ENCODE peak calls at places on chromosomes 3 and 15, in ten cellular contexts. B is breast epithelium, H is ovary, T is HCT116, X is body of pancreas, Q is A549, I is IMR-90, J is Peyer's patch, A is transverse colon, V is heart left ventricle. C is an unnamed sample.

GRCh38 chr3:155323063-155323666 is 29.7 kb upstream of the STRIT1 start:
- DNase-seq in B (no peak), H (no peak), T (peak), X (peak), Q (peak), I (peak), J (peak), A (peak), V (no peak), C (peak)

GRCh38 chr3:165521131-165521871 is 315.9 kb downstream of the BCHE start:
- DNase-seq in B (no peak), H (no peak), T (no peak), X (no peak), Q (no peak), I (no peak), J (no peak), A (no peak), V (no peak), C (no peak)

GRCh38 chr3:37814547-37814946 is 47.1 kb upstream of the CTDSPL start:
- DNase-seq in B (no peak), H (no peak), T (no peak), X (no peak), Q (peak), I (peak), J (no peak), A (no peak), V (no peak), C (no peak)

GRCh38 chr3:139281512-139282196 is 62.2 kb upstream of the MRPS22 start:
- DNase-seq in B (no peak), H (no peak), T (no peak), X (no peak), Q (no peak), I (no peak), J (no peak), A (no peak), V (no peak), C (no peak)

GRCh38 chr3:197942956-197943556 is 6.9 kb upstream of the RPL35A start:
- DNase-seq in B (no peak), H (no peak), T (peak), X (no peak), Q (no peak), I (peak), J (no peak), A (no peak), V (no peak), C (no peak)

GRCh38 chr15:42121667-42122066 is 27.3 kb upstream of the PLA2G4D start:
- DNase-seq in B (peak), H (no peak), T (no peak), X (no peak), Q (no peak), I (no peak), J (no peak), A (no peak), V (no peak), C (peak)

GRCh38 chr3:28745436-28745835 is 396.8 kb upstream of the AZI2 start:
- DNase-seq in B (no peak), H (no peak), T (no peak), X (no peak), Q (no peak), I (no peak), J (no peak), A (no peak), V (no peak), C (no peak)

GRCh38 chr15:90101130-90101968 is 919 bp downstream of the IDH2 start:
- DNase-seq in B (no peak), H (peak), T (no peak), X (peak), Q (no peak), I (no peak), J (peak), A (peak), V (peak), C (peak)

GRCh38 chr3:46935168-46935858 is 41.2 kb downstream of the CCDC12 start:
- DNase-seq in B (peak), H (peak), T (peak), X (peak), Q (peak), I (peak), J (peak), A (peak), V (peak), C (peak)

GRCh38 chr3:88141458-88142083 is 8.2 kb upstream of the C3orf38 start:
- DNase-seq in B (no peak), H (no peak), T (no peak), X (no peak), Q (no peak), I (peak), J (no peak), A (no peak), V (no peak), C (no peak)

GRCh38 chr3:138945646-138946553 is 1.0 kb downstream of the FOXL2 start:
- DNase-seq in B (no peak), H (peak), T (no peak), X (peak), Q (peak), I (peak), J (no peak), A (peak), V (no peak), C (no peak)

GRCh38 chr15:46461416-46461815 is 826.6 kb downstream of the SQOR start:
- DNase-seq in B (no peak), H (no peak), T (no peak), X (no peak), Q (no peak), I (no peak), J (no peak), A (no peak), V (no peak), C (no peak)

GRCh38 chr15:94174399-94174802 is 57.0 kb upstream of the MCTP2 start:
- DNase-seq in B (no peak), H (no peak), T (no peak), X (no peak), Q (no peak), I (peak), J (no peak), A (no peak), V (peak), C (no peak)

GRCh38 chr3:61288446-61288845 is 37.2 kb upstream of the FHIT start:
- DNase-seq in B (no peak), H (no peak), T (no peak), X (no peak), Q (no peak), I (no peak), J (no peak), A (no peak), V (no peak), C (no peak)

GRCh38 chr3:8519156-8519555 is 17.5 kb downstream of the LMCD1 start:
- DNase-seq in B (no peak), H (no peak), T (no peak), X (no peak), Q (no peak), I (peak), J (no peak), A (no peak), V (no peak), C (no peak)

GRCh38 chr3:15896500-15896899 is 98.7 kb upstream of the ANKRD28 start:
- DNase-seq in B (no peak), H (no peak), T (no peak), X (no peak), Q (no peak), I (no peak), J (no peak), A (no peak), V (no peak), C (no peak)

GRCh38 chr3:30290479-30290878 is 315.9 kb upstream of the TGFBR2 start:
- DNase-seq in B (no peak), H (no peak), T (no peak), X (no peak), Q (no peak), I (no peak), J (no peak), A (no peak), V (no peak), C (no peak)

GRCh38 chr15:29018983-29019875 is 133.5 kb downstream of the APBA2 start:
- DNase-seq in B (no peak), H (no peak), T (no peak), X (no peak), Q (no peak), I (no peak), J (no peak), A (no peak), V (no peak), C (no peak)

GRCh38 chr15:85397151-85397550 is 16.7 kb downstream of the AKAP13 start:
- DNase-seq in B (no peak), H (no peak), T (no peak), X (no peak), Q (no peak), I (no peak), J (no peak), A (no peak), V (no peak), C (no peak)

GRCh38 chr3:61684386-61684785 is 123.0 kb downstream of the PTPRG start:
- DNase-seq in B (no peak), H (no peak), T (no peak), X (no peak), Q (no peak), I (no peak), J (no peak), A (no peak), V (no peak), C (no peak)

GRCh38 chr3:116929534-116930222 is 220.1 kb downstream of the TUSC7 start:
- DNase-seq in B (no peak), H (no peak), T (no peak), X (no peak), Q (no peak), I (no peak), J (no peak), A (no peak), V (no peak), C (no peak)

GRCh38 chr15:58856090-58856489 is 77.4 kb downstream of the SLTM start:
- DNase-seq in B (no peak), H (no peak), T (no peak), X (no peak), Q (no peak), I (peak), J (no peak), A (no peak), V (no peak), C (no peak)

GRCh38 chr3:128098234-128098633 is 25.4 kb downstream of the RUVBL1 start:
- DNase-seq in B (no peak), H (no peak), T (no peak), X (no peak), Q (no peak), I (no peak), J (no peak), A (no peak), V (no peak), C (no peak)

GRCh38 chr15:69034352-69034751 is 19.9 kb downstream of the NOX5 start:
- DNase-seq in B (no peak), H (no peak), T (no peak), X (no peak), Q (no peak), I (peak), J (no peak), A (no peak), V (no peak), C (no peak)

GRCh38 chr3:115396801-115397200 is 226.5 kb upstream of the GAP43 start:
- DNase-seq in B (no peak), H (no peak), T (no peak), X (no peak), Q (no peak), I (no peak), J (no peak), A (no peak), V (no peak), C (no peak)

GRCh38 chr15:90376789-90377188 is 11.3 kb upstream of the IQGAP1 start:
- DNase-seq in B (no peak), H (no peak), T (no peak), X (no peak), Q (no peak), I (no peak), J (peak), A (peak), V (peak), C (no peak)

GRCh38 chr3:53155763-53156162 is 5.2 kb upstream of the PRKCD start:
- DNase-seq in B (peak), H (no peak), T (no peak), X (peak), Q (no peak), I (no peak), J (peak), A (peak), V (no peak), C (no peak)

GRCh38 chr3:51712963-51713362 is 6.1 kb downstream of the GRM2 start:
- DNase-seq in B (no peak), H (no peak), T (no peak), X (no peak), Q (no peak), I (no peak), J (peak), A (no peak), V (no peak), C (no peak)

GRCh38 chr3:28575100-28575747 is 226.6 kb upstream of the AZI2 start:
- DNase-seq in B (no peak), H (peak), T (no peak), X (peak), Q (no peak), I (no peak), J (no peak), A (no peak), V (peak), C (peak)

GRCh38 chr3:127365383-127365782 is 77.5 kb upstream of the PRR20G start:
- DNase-seq in B (no peak), H (no peak), T (no peak), X (no peak), Q (no peak), I (no peak), J (no peak), A (peak), V (no peak), C (no peak)

GRCh38 chr3:112390783-112391641 is 58.1 kb downstream of the CD200 start:
- DNase-seq in B (no peak), H (peak), T (no peak), X (no peak), Q (no peak), I (peak), J (no peak), A (no peak), V (no peak), C (no peak)

GRCh38 chr3:114709102-114709501 is 415.3 kb downstream of the TIGIT start:
- DNase-seq in B (no peak), H (no peak), T (no peak), X (no peak), Q (no peak), I (peak), J (no peak), A (no peak), V (no peak), C (no peak)

GRCh38 chr3:99854899-99855298 is 37.2 kb downstream of the CMSS1 start:
- DNase-seq in B (no peak), H (no peak), T (no peak), X (no peak), Q (no peak), I (no peak), J (no peak), A (no peak), V (no peak), C (no peak)

GRCh38 chr3:154142608-154143007 is 21.4 kb downstream of the ARHGEF26 start:
- DNase-seq in B (no peak), H (no peak), T (no peak), X (no peak), Q (no peak), I (no peak), J (no peak), A (no peak), V (no peak), C (no peak)

GRCh38 chr3:42159706-42160472 is 68.7 kb downstream of the TRAK1 start:
- DNase-seq in B (peak), H (no peak), T (peak), X (peak), Q (peak), I (no peak), J (peak), A (peak), V (peak), C (no peak)

GRCh38 chr15:91857772-91858171 is 4.3 kb downstream of the SLCO3A1 start:
- DNase-seq in B (no peak), H (no peak), T (no peak), X (no peak), Q (no peak), I (no peak), J (no peak), A (no peak), V (no peak), C (no peak)

GRCh38 chr3:187165144-187165543 is 25.8 kb upstream of the RPL39L start:
- DNase-seq in B (no peak), H (no peak), T (peak), X (peak), Q (peak), I (peak), J (peak), A (peak), V (no peak), C (peak)

GRCh38 chr3:127275287-127275781 is 12.5 kb downstream of the PRR20G start:
- DNase-seq in B (no peak), H (no peak), T (no peak), X (no peak), Q (no peak), I (no peak), J (no peak), A (no peak), V (no peak), C (no peak)

GRCh38 chr15:23857028-23857641 is 170.0 kb upstream of the NDN start:
- DNase-seq in B (no peak), H (peak), T (no peak), X (peak), Q (peak), I (peak), J (peak), A (peak), V (peak), C (no peak)

GRCh38 chr15:23855260-23855659 is 168.2 kb upstream of the NDN start:
- DNase-seq in B (no peak), H (peak), T (no peak), X (no peak), Q (no peak), I (no peak), J (no peak), A (no peak), V (no peak), C (no peak)

GRCh38 chr15:23853291-23853690 is 166.2 kb upstream of the NDN start:
- DNase-seq in B (no peak), H (no peak), T (no peak), X (no peak), Q (no peak), I (peak), J (no peak), A (no peak), V (no peak), C (no peak)

GRCh38 chr15:23855947-23856346 is 168.8 kb upstream of the NDN start:
- DNase-seq in B (no peak), H (no peak), T (no peak), X (no peak), Q (no peak), I (no peak), J (no peak), A (no peak), V (no peak), C (no peak)

DNA sequence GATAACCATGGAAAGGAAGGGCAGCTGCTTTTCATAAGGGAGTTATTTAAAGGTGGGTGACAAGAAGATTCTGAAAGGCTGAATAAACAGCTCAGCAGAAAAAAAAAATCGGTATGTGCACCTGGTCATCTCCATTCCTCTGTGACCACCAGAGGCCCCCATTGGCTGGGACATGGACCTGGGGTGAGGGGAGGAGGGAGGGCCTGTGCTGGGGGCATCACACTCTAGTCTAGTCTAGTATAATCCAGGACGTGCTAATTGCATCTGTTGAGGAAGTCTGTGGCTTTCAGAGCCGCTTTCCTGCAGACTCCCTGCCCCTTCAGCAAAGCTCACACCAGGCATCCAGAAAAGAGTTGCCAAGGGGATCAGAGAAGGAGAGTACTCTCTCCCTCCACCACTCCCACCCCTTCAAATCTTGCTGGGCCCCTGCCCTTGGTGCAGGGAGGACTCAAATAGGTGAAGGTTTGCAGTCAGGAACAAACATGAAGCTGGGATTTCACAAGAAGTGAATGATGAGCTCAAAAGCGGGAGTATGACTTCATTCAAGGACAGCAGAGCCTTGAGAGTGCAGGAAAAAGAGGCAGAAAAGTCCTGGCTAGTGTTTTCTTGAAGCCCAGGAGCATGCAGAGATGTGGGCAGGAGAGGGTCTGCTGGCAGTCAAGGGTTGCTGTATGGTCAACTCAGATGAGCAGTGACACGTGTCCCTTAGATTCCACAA is 167.6 kb upstream of the NDN start:
- DNase-seq in B (no peak), H (peak), T (no peak), X (no peak), Q (no peak), I (no peak), J (no peak), A (no peak), V (no peak), C (no peak)
- H3K27ac ChIP-seq in B (no peak), H (no peak), T (no peak), X (no peak), Q (no peak), I (no peak), J (no peak), A (no peak), V (no peak), C (no peak)

GRCh38 chr3:107816082-107816481 is 274.7 kb downstream of the CD47 start:
- DNase-seq in B (no peak), H (no peak), T (no peak), X (no peak), Q (no peak), I (no peak), J (no peak), A (no peak), V (no peak), C (no peak)

GRCh38 chr3:107822308-107822707 is 268.5 kb downstream of the CD47 start:
- DNase-seq in B (no peak), H (no peak), T (no peak), X (no peak), Q (no peak), I (no peak), J (no peak), A (no peak), V (no peak), C (no peak)

GRCh38 chr3:107813066-107813465 is 277.8 kb downstream of the CD47 start:
- DNase-seq in B (no peak), H (no peak), T (no peak), X (no peak), Q (no peak), I (peak), J (no peak), A (no peak), V (no peak), C (no peak)

GRCh38 chr3:107818025-107818424 is 272.8 kb downstream of the CD47 start:
- DNase-seq in B (no peak), H (no peak), T (no peak), X (no peak), Q (no peak), I (no peak), J (no peak), A (no peak), V (no peak), C (no peak)

DNA sequence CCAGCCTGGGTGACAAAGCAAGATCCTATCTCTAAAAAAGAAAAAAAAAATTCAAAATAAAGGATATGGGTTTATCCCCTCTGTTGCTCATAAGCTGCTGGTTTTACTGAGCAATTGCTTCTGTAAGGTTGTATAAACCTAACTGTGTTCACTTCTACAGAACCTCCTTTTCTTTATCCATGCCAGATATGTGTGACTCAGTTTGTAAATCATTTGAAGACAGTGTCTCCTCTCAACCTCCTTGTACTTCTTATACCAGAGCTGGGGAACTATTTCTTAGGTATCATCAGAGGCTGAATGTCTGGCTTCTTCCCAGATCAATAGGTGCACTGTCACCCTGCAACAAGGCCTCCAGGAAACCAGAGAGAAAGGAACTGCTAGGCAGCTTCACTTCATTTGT is 273.8 kb downstream of the CD47 start:
- DNase-seq in B (no peak), H (no peak), T (no peak), X (no peak), Q (no peak), I (peak), J (no peak), A (no peak), V (no peak), C (no peak)
- TF ChIP-seq POLR2A in B (no peak), H (no peak), T (no peak), X (no peak), Q (no peak), I (no peak), J (no peak), A (no peak), V (no peak), C (no peak)

DNA sequence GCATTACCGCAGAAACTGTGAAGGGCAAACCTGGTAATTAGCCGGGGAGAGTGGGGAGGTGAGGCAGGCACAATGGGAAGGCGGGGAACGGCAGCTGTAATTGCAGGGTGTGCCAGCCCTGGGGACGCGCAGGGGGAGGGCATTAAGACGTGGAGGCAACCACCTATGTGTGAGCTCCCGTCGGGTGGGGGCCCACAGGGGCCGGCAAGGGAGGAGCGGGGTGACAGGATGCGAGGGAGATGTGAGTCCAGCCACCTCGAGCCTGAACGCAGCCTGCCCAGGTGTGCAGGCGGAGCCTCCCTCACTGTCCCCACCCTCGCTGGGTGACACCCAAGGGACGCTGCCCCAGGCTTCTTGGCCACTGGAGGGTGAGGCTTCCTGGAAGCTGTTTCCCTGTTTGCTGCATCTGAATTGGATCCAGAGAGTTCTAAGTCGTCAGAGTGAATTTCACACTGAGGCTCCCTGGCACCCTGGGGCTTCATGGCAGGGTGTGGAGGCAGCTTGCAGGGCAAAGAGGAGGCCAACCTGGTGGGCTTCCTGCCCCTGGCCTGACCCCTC is 130.6 kb upstream of the MEF2A start:
- DNase-seq in B (peak), H (peak), T (no peak), X (peak), Q (no peak), I (no peak), J (peak), A (peak), V (no peak), C (no peak)
- H3K4me3 ChIP-seq in B (peak), H (no peak), T (peak), X (no peak), Q (no peak), I (no peak), J (no peak), A (no peak), V (no peak), C (no peak)

GRCh38 chr3:171374661-171375285 is 85.4 kb downstream of the TNIK start:
- DNase-seq in B (no peak), H (no peak), T (peak), X (no peak), Q (no peak), I (peak), J (no peak), A (no peak), V (no peak), C (no peak)
- H3K27ac ChIP-seq in B (no peak), H (no peak), T (peak), X (no peak), Q (no peak), I (no peak), J (no peak), A (no peak), V (no peak), C (peak)